ENCODE peak calls at places on chromosomes 13 and 19, in seven cellular contexts. I, O, K, L, M, E and Q are unnamed samples.

GRCh38 chr13:28658796-28659610 is at the start of gene POMP:
- DNase-seq in I (peak; percentile 94), O (peak; percentile 96), K (peak; percentile 88), L (peak; percentile 86), M (peak; percentile 98), E (peak; percentile 94), Q (peak; percentile 98)

GRCh38 chr19:58575183-58576041 is 2.3 kb upstream of the MZF1 start:
- DNase-seq in I (peak; percentile 91), O (peak; percentile 93), K (peak; percentile 90), L (peak; percentile 87), M (peak; percentile 94), E (peak; percentile 95), Q (peak; percentile 95)

GRCh38 chr13:110352735-110353134 is 45.7 kb downstream of the COL4A2 start:
- DNase-seq in I (no peak), O (no peak), K (no peak), L (peak; percentile 7), M (no peak), E (peak; percentile 85), Q (no peak)

GRCh38 chr13:47794963-47795362 is 206.1 kb downstream of the SUCLA2 start:
- DNase-seq in I (peak; percentile 5), O (no peak), K (no peak), L (peak; percentile 10), M (peak; percentile 41), E (no peak), Q (peak; percentile 37)

GRCh38 chr13:42409061-42409460 is 137.1 kb downstream of the AKAP11 start:
- DNase-seq in I (no peak), O (no peak), K (no peak), L (no peak), M (no peak), E (peak; percentile 51), Q (no peak)

GRCh38 chr19:45917421-45918091 is 3.0 kb upstream of the NANOS2 start:
- DNase-seq in I (no peak), O (no peak), K (no peak), L (no peak), M (no peak), E (no peak), Q (no peak)

GRCh38 chr19:33906578-33907335 is 110.1 kb downstream of the KCTD15 start:
- DNase-seq in I (peak; percentile 8), O (no peak), K (no peak), L (no peak), M (peak; percentile 50), E (peak; percentile 85), Q (peak; percentile 11)

GRCh38 chr13:37595162-37595561 is 3.4 kb downstream of the POSTN start:
- DNase-seq in I (peak; percentile 34), O (no peak), K (no peak), L (no peak), M (peak; percentile 73), E (no peak), Q (no peak)

GRCh38 chr19:17405250-17406038 is at the start of gene BST2:
- DNase-seq in I (no peak), O (peak; percentile 77), K (peak; percentile 57), L (peak; percentile 92), M (peak; percentile 79), E (peak; percentile 69), Q (peak; percentile 50)

GRCh38 chr19:30228113-30228725 is 144.0 kb upstream of the ZNF536 start:
- DNase-seq in I (no peak), O (no peak), K (no peak), L (no peak), M (no peak), E (peak; percentile 64), Q (peak; percentile 27)

GRCh38 chr13:79678100-79678499 is 197.1 kb downstream of the NDFIP2 start:
- DNase-seq in I (peak; percentile 8), O (no peak), K (no peak), L (no peak), M (peak; percentile 23), E (no peak), Q (no peak)

GRCh38 chr19:48329167-48329891 is 4.0 kb downstream of the EMP3 start:
- DNase-seq in I (peak; percentile 47), O (no peak), K (peak; percentile 60), L (peak; percentile 52), M (no peak), E (peak; percentile 74), Q (peak; percentile 64)
- H3K4me3 ChIP-seq in I (peak overlapping the region; percentile 2), O (no peak overlapping the region), K (no peak overlapping the region), L (no peak overlapping the region), M (no peak overlapping the region), E (no peak overlapping the region), Q (no peak overlapping the region)

GRCh38 chr13:26042781-26043180 is 9.0 kb downstream of the SHISA2 start:
- DNase-seq in I (no peak), O (no peak), K (no peak), L (no peak), M (no peak), E (no peak), Q (no peak)

GRCh38 chr13:26048745-26049144 is 3.1 kb downstream of the SHISA2 start:
- DNase-seq in I (no peak), O (no peak), K (no peak), L (no peak), M (no peak), E (no peak), Q (no peak)

GRCh38 chr13:26047040-26047439 is 4.8 kb downstream of the SHISA2 start:
- DNase-seq in I (no peak), O (no peak), K (no peak), L (no peak), M (no peak), E (no peak), Q (no peak)

GRCh38 chr13:26046639-26047038 is 5.2 kb downstream of the SHISA2 start:
- DNase-seq in I (no peak), O (no peak), K (no peak), L (no peak), M (no peak), E (no peak), Q (no peak)

DNA sequence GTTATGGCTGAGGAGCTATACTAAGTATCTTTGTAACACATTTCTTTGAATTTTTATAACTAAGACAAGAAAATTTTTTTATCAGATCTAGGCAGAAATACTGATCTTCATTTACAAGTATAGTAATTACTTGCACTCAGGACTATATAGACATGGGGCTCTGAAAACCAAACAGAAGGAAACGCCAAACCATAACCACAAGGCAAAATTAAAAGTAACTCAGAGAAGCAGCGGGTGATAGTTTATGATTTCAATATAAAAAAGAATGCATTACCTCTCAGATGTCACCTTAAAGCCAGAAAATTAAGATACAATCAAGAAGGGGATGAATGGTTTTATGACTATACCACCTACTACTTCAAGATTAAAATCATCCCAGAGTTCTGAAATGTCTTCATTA is 6.7 kb downstream of the SHISA2 start:
- DNase-seq in I (no peak), O (no peak), K (no peak), L (no peak), M (no peak), E (no peak), Q (no peak)
- H3K27ac ChIP-seq in I (no peak overlapping the region), O (no peak overlapping the region), K (no peak overlapping the region), L (no peak overlapping the region), M (no peak overlapping the region), E (no peak overlapping the region), Q (no peak overlapping the region)

DNA sequence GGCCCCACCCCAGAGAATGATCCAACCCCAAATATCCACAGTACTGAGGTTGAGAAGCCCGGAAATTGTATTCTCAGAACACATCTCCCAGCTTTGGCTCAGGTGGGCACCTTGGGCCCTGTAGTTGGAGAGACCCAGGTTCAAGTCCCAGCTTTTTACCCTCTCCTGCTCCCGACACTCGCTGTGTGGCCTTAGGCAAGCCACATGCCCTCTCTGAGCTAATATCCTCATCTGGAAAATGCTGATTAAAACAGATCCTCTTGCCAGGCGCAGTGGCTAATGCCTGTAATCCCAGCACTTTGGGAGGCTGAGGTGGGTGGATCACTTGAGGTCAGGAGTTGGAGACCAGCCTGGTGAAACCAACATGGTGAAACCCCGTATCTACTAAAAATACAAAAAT is 2.6 kb downstream of the PLIN4 start:
- DNase-seq in I (no peak), O (no peak), K (no peak), L (no peak), M (no peak), E (no peak), Q (no peak)
- TF ChIP-seq CTCF in I (no peak), O (no peak), K (no peak), L (no peak), M (no peak), E (no peak), Q (no peak)

GRCh38 chr19:48332351-48332661 is 7.0 kb downstream of the EMP3 start:
- DNase-seq in I (no peak), O (no peak), K (no peak), L (no peak), M (no peak), E (no peak), Q (no peak)

GRCh38 chr19:48333467-48334384 is 8.4 kb downstream of the EMP3 start:
- DNase-seq in I (peak; percentile 93), O (peak; percentile 92), K (peak; percentile 87), L (peak; percentile 95), M (peak; percentile 96), E (peak; percentile 96), Q (peak; percentile 96)

GRCh38 chr19:48330012-48330681 is 4.8 kb downstream of the EMP3 start:
- DNase-seq in I (no peak), O (peak; percentile 85), K (peak; percentile 81), L (no peak), M (no peak), E (peak; percentile 94), Q (no peak)

GRCh38 chr19:48338253-48338755 is 13.0 kb downstream of the EMP3 start:
- DNase-seq in I (no peak), O (no peak), K (no peak), L (no peak), M (no peak), E (no peak), Q (no peak)

GRCh38 chr19:48332662-48333466 is 7.5 kb downstream of the EMP3 start:
- DNase-seq in I (peak; percentile 99), O (peak; percentile 94), K (peak; percentile 96), L (peak; percentile 95), M (peak; percentile 98), E (peak; percentile 93), Q (peak; percentile 100)
- H3K4me3 ChIP-seq in I (peak overlapping the region; percentile 15), O (peak overlapping the region; percentile 41), K (peak overlapping the region; percentile 14), L (peak overlapping the region; percentile 50), M (peak overlapping the region; percentile 26), E (peak overlapping the region; percentile 56), Q (peak overlapping the region; percentile 56)

DNA sequence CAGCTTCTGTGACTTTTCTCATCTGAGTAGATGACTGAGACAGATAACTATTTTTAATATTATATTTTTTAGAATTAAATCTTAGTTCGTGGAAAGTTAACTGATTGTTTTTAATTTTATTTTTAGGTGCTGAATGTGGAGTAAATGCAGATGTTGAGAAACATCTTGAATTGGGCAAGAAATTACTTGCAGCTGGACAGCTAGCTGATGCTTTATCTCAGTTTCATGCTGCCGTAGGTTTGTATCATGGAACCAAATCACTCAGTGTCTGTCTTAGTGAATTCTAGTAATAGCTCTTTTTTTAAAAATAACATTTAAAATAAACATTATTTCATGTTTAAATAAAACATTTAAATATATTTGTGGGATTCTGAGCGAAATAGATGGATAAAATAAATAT is 32.2 kb downstream of the DNAJC3 start:
- DNase-seq in I (peak; percentile 36), O (no peak), K (no peak), L (no peak), M (peak; percentile 54), E (no peak), Q (no peak)
- H3K27ac ChIP-seq in I (no peak overlapping the region), O (no peak overlapping the region), K (no peak overlapping the region), L (no peak overlapping the region), M (no peak overlapping the region), E (no peak overlapping the region), Q (no peak overlapping the region)